ENCODE peak calls at places on chromosomes 13 and 19, in eight cellular contexts. V is T-cell, T is AG09319, H is lung, M is mesendoderm, C is NB4, U is HFF-Myc, Z is pancreas. J is an unnamed sample.

GRCh38 chr13:112903071-112903577 is 65.9 kb upstream of the MCF2L start:
- DNase-seq in U (no peak), H (no peak), V (no peak), T (no peak), C (no peak), M (no peak), Z (peak; percentile 11), J (no peak)

GRCh38 chr19:48636859-48637448 is at the start of gene DBP:
- DNase-seq in M (no peak), T (no peak), U (no peak), C (no peak), Z (peak; percentile 76), H (no peak), V (no peak), J (peak; percentile 28)

GRCh38 chr13:21228738-21229137 is 52.3 kb downstream of the MRPL57 start:
- DNase-seq in U (no peak), V (no peak), M (no peak), C (no peak), T (no peak), Z (no peak), H (peak; percentile 25), J (no peak)

GRCh38 chr19:40716031-40716654 is 543 bp downstream of the COQ8B start:
- DNase-seq in C (no peak), M (no peak), H (no peak), V (peak; percentile 39), T (no peak), Z (peak; percentile 46), U (peak; percentile 93), J (no peak)

GRCh38 chr13:73215807-73216206 is 157.0 kb downstream of the KLF5 start:
- DNase-seq in Z (no peak), U (no peak), V (no peak), H (no peak), T (no peak), M (peak; percentile 17), C (no peak), J (no peak)

GRCh38 chr19:46546194-46546896 is 50.7 kb upstream of the PNMA8B start:
- DNase-seq in H (peak; percentile 77), T (no peak), Z (peak; percentile 71), M (peak; percentile 78), U (no peak), V (no peak), C (peak; percentile 67), J (no peak)

GRCh38 chr19:11814707-11815050 is 606 bp downstream of the ZNF440 start:
- DNase-seq in U (no peak), C (peak; percentile 56), Z (no peak), T (no peak), H (no peak), M (peak; percentile 38), V (no peak), J (no peak)

GRCh38 chr19:7844951-7845350 is 14.9 kb downstream of the EVI5L start:
- DNase-seq in Z (no peak), V (no peak), T (no peak), C (no peak), H (no peak), U (no peak), M (no peak), J (no peak)

GRCh38 chr13:33270906-33271538 is 14.5 kb downstream of the STARD13 start:
- DNase-seq in M (no peak), Z (no peak), U (no peak), V (no peak), T (no peak), C (no peak), H (no peak), J (no peak)

GRCh38 chr13:110298566-110299321 is 8.2 kb downstream of the COL4A1 start:
- DNase-seq in U (no peak), C (no peak), Z (no peak), M (peak; percentile 72), T (no peak), V (no peak), H (no peak), J (no peak)

J was measured in COR-L47.